ENCODE peak calls at places on chromosome 3, in seven cellular contexts. One of them, this sample, is unnamed.

GRCh38 chr3:25113891-25114290 is 314.2 kb upstream of the RARB start:
- DNase-seq in cardiac muscle cell: no peak
- DNase-seq in left lung: no peak
- DNase-seq in kidney epithelial cell: no peak
- DNase-seq in tibial nerve: no peak
- DNase-seq in cardiac fibroblast: no peak
- DNase-seq in thoracic aorta: no peak
- DNase-seq in this sample: no peak

GRCh38 chr3:106717178-106717780 is 660.0 kb upstream of the CCDC54 start:
- DNase-seq in cardiac muscle cell: no peak
- DNase-seq in left lung: no peak
- DNase-seq in kidney epithelial cell: no peak
- DNase-seq in tibial nerve: no peak
- DNase-seq in cardiac fibroblast: no peak
- DNase-seq in thoracic aorta: no peak
- DNase-seq in this sample: no peak

GRCh38 chr3:193605876-193606275 is 12.9 kb downstream of the OPA1 start:
- DNase-seq in cardiac muscle cell: peak
- DNase-seq in left lung: no peak
- DNase-seq in kidney epithelial cell: no peak
- DNase-seq in tibial nerve: no peak
- DNase-seq in cardiac fibroblast: peak
- DNase-seq in thoracic aorta: no peak
- DNase-seq in this sample: peak

GRCh38 chr3:66372681-66373350 is 128.0 kb downstream of the LRIG1 start:
- DNase-seq in cardiac muscle cell: peak
- DNase-seq in left lung: no peak
- DNase-seq in kidney epithelial cell: no peak
- DNase-seq in tibial nerve: no peak
- DNase-seq in cardiac fibroblast: peak
- DNase-seq in thoracic aorta: no peak
- DNase-seq in this sample: no peak

GRCh38 chr3:46354984-46355383 is 1.1 kb downstream of the CCR2 start:
- DNase-seq in cardiac muscle cell: no peak
- DNase-seq in left lung: no peak
- DNase-seq in kidney epithelial cell: no peak
- DNase-seq in tibial nerve: no peak
- DNase-seq in cardiac fibroblast: no peak
- DNase-seq in thoracic aorta: no peak
- DNase-seq in this sample: no peak

GRCh38 chr3:51709004-51709420 is 2.1 kb downstream of the GRM2 start:
- DNase-seq in cardiac muscle cell: no peak
- DNase-seq in left lung: peak
- DNase-seq in kidney epithelial cell: no peak
- DNase-seq in tibial nerve: no peak
- DNase-seq in cardiac fibroblast: no peak
- DNase-seq in thoracic aorta: no peak
- DNase-seq in this sample: peak

GRCh38 chr3:72722930-72723726 is 125.1 kb downstream of the SHQ1 start:
- DNase-seq in cardiac muscle cell: no peak
- DNase-seq in left lung: no peak
- DNase-seq in kidney epithelial cell: no peak
- DNase-seq in tibial nerve: no peak
- DNase-seq in cardiac fibroblast: peak
- DNase-seq in thoracic aorta: no peak
- DNase-seq in this sample: peak

GRCh38 chr3:186060222-186060621 is 48.7 kb downstream of the ETV5 start:
- DNase-seq in cardiac muscle cell: no peak
- DNase-seq in left lung: no peak
- DNase-seq in kidney epithelial cell: no peak
- DNase-seq in tibial nerve: no peak
- DNase-seq in cardiac fibroblast: no peak
- DNase-seq in thoracic aorta: no peak
- DNase-seq in this sample: no peak

GRCh38 chr3:189276481-189277190 is 104.9 kb downstream of the TPRG1 start:
- DNase-seq in cardiac muscle cell: no peak
- DNase-seq in left lung: peak
- DNase-seq in kidney epithelial cell: no peak
- DNase-seq in tibial nerve: no peak
- DNase-seq in cardiac fibroblast: peak
- DNase-seq in thoracic aorta: no peak
- DNase-seq in this sample: peak

GRCh38 chr3:134859341-134859740 is 64.3 kb downstream of the EPHB1 start:
- DNase-seq in cardiac muscle cell: no peak
- DNase-seq in left lung: no peak
- DNase-seq in kidney epithelial cell: no peak
- DNase-seq in tibial nerve: no peak
- DNase-seq in cardiac fibroblast: no peak
- DNase-seq in thoracic aorta: no peak
- DNase-seq in this sample: no peak

GRCh38 chr3:174951023-174951422 is 91.9 kb downstream of the NAALADL2 start:
- DNase-seq in cardiac muscle cell: no peak
- DNase-seq in left lung: no peak
- DNase-seq in kidney epithelial cell: peak
- DNase-seq in tibial nerve: no peak
- DNase-seq in cardiac fibroblast: peak
- DNase-seq in thoracic aorta: no peak
- DNase-seq in this sample: peak

DNA sequence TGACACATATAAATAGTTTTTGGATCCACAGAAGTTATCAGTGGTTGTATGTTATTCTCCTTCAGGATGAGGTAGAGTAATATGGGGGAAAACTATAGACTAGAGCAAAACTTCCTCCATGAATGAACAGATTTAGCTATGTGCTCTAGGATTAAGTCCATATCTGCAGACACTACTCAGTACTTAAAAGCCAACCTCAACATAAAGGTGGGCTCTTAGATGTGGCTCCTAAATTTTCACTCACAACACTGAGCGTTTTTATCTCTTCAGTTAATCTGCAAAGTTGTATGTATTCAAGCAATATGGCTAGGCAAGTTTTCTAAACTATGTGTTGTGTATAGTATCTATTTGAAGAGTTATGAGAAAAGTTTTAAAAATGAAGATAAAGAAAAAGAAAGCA is 147.0 kb upstream of the SLITRK3 start:
- DNase-seq in cardiac muscle cell: no peak
- DNase-seq in left lung: no peak
- DNase-seq in kidney epithelial cell: no peak
- DNase-seq in tibial nerve: no peak
- DNase-seq in cardiac fibroblast: no peak
- DNase-seq in thoracic aorta: no peak
- DNase-seq in this sample: no peak
- H3K4me3 ChIP-seq in cardiac muscle cell: no peak
- H3K4me3 ChIP-seq in left lung: no peak
- H3K4me3 ChIP-seq in kidney epithelial cell: no peak
- H3K4me3 ChIP-seq in tibial nerve: no peak
- H3K4me3 ChIP-seq in cardiac fibroblast: no peak
- H3K4me3 ChIP-seq in thoracic aorta: no peak
- H3K4me3 ChIP-seq in this sample: no peak

GRCh38 chr3:94069242-94069813 is 6.5 kb downstream of the NSUN3 start:
- DNase-seq in cardiac muscle cell: peak
- DNase-seq in left lung: no peak
- DNase-seq in kidney epithelial cell: no peak
- DNase-seq in tibial nerve: no peak
- DNase-seq in cardiac fibroblast: peak
- DNase-seq in thoracic aorta: no peak
- DNase-seq in this sample: peak
- TF ChIP-seq CTCF in cardiac muscle cell: peak
- TF ChIP-seq CTCF in left lung: peak
- TF ChIP-seq CTCF in kidney epithelial cell: no peak
- TF ChIP-seq CTCF in tibial nerve: peak
- TF ChIP-seq CTCF in cardiac fibroblast: no peak
- TF ChIP-seq CTCF in thoracic aorta: peak
- TF ChIP-seq CTCF in this sample: peak

GRCh38 chr3:187318819-187319616 is 27.5 kb upstream of the MASP1 start:
- DNase-seq in cardiac muscle cell: peak
- DNase-seq in left lung: peak
- DNase-seq in kidney epithelial cell: peak
- DNase-seq in tibial nerve: peak
- DNase-seq in cardiac fibroblast: peak
- DNase-seq in thoracic aorta: peak
- DNase-seq in this sample: no peak
- H3K4me3 ChIP-seq in cardiac muscle cell: no peak
- H3K4me3 ChIP-seq in left lung: no peak
- H3K4me3 ChIP-seq in kidney epithelial cell: no peak
- H3K4me3 ChIP-seq in tibial nerve: no peak
- H3K4me3 ChIP-seq in cardiac fibroblast: peak
- H3K4me3 ChIP-seq in thoracic aorta: peak
- H3K4me3 ChIP-seq in this sample: peak

GRCh38 chr3:128554100-128554464 is 61.1 kb upstream of the GATA2 start:
- DNase-seq in cardiac muscle cell: no peak
- DNase-seq in left lung: no peak
- DNase-seq in kidney epithelial cell: peak
- DNase-seq in tibial nerve: no peak
- DNase-seq in cardiac fibroblast: peak
- DNase-seq in thoracic aorta: no peak
- DNase-seq in this sample: peak
- TF ChIP-seq CTCF in cardiac muscle cell: peak
- TF ChIP-seq CTCF in left lung: no peak
- TF ChIP-seq CTCF in kidney epithelial cell: peak
- TF ChIP-seq CTCF in tibial nerve: no peak
- TF ChIP-seq CTCF in cardiac fibroblast: peak
- TF ChIP-seq CTCF in thoracic aorta: no peak
- TF ChIP-seq CTCF in this sample: peak

DNA sequence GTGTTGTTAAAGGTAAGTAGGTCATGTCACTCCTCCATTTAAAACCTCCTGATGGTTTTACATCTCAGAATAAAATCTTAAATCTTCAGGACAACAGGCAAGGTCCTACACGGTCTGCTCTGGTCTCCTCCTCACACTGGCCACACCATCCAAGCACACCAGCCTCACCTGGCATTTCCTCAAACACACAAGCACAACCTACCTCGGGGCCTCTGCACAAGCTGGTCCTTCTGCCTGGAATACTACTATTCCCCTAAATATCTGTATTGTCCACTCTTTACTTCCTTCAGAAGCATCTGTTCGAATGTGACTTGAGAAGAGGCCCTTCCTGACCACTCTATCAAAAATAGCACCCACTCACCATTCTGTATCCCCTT is 1.8 kb downstream of the GORASP1 start:
- DNase-seq in cardiac muscle cell: no peak
- DNase-seq in left lung: no peak
- DNase-seq in kidney epithelial cell: no peak
- DNase-seq in tibial nerve: no peak
- DNase-seq in cardiac fibroblast: no peak
- DNase-seq in thoracic aorta: no peak
- DNase-seq in this sample: peak
- H3K4me3 ChIP-seq in cardiac muscle cell: peak
- H3K4me3 ChIP-seq in left lung: peak
- H3K4me3 ChIP-seq in kidney epithelial cell: no peak
- H3K4me3 ChIP-seq in tibial nerve: no peak
- H3K4me3 ChIP-seq in cardiac fibroblast: no peak
- H3K4me3 ChIP-seq in thoracic aorta: peak
- H3K4me3 ChIP-seq in this sample: peak

DNA sequence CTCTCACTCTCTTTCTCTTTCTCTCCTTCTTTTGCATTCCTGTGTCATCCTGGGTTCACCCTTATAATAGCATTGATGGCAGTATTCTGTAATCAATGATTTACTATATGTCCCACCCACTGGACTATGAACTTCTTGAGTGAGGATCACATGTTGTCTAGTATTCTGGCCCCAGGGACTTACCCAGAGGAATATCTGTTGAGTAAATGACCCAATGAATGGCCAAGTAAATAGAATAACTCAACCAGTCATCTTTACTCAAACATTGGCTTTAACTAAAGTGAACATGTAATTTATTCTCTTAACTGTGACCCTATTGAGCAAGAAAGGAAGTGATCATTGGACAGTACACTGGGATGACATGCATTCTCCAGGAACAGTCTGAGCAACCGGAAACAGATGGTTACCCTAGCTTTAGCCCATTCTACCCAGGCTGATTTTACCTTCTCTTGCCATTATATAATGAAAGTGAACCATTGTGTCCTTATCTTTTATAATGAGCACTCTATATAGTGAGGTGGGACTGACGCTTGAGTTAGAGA is 94.5 kb upstream of the SOX14 start:
- DNase-seq in cardiac muscle cell: no peak
- DNase-seq in left lung: no peak
- DNase-seq in kidney epithelial cell: no peak
- DNase-seq in tibial nerve: no peak
- DNase-seq in cardiac fibroblast: no peak
- DNase-seq in thoracic aorta: no peak
- DNase-seq in this sample: no peak
- TF ChIP-seq CTCF in cardiac muscle cell: no peak
- TF ChIP-seq CTCF in left lung: no peak
- TF ChIP-seq CTCF in kidney epithelial cell: no peak
- TF ChIP-seq CTCF in tibial nerve: no peak
- TF ChIP-seq CTCF in cardiac fibroblast: no peak
- TF ChIP-seq CTCF in thoracic aorta: no peak
- TF ChIP-seq CTCF in this sample: no peak

DNA sequence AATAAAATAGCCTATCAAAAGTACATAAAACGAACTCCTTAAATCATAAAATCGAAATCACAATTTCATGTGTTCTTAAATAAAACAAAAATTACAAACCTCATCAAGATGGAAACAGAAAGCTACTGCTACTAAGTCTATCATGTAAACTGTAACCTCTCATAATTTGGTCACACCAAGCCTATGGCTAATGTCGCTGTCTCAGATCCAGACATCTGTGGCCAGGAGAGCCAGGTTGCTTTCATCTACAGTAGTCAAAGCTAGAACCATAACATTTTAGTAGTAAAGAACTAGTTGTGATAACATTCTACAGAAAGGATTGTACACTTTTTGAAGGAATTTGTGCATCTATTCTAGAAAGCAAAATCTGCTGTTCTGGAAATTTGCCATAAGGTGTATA is 197.4 kb upstream of the MBNL1 start:
- DNase-seq in cardiac muscle cell: no peak
- DNase-seq in left lung: no peak
- DNase-seq in kidney epithelial cell: no peak
- DNase-seq in tibial nerve: no peak
- DNase-seq in cardiac fibroblast: no peak
- DNase-seq in thoracic aorta: no peak
- DNase-seq in this sample: peak
- H3K4me3 ChIP-seq in cardiac muscle cell: no peak
- H3K4me3 ChIP-seq in left lung: no peak
- H3K4me3 ChIP-seq in kidney epithelial cell: no peak
- H3K4me3 ChIP-seq in tibial nerve: no peak
- H3K4me3 ChIP-seq in cardiac fibroblast: no peak
- H3K4me3 ChIP-seq in thoracic aorta: no peak
- H3K4me3 ChIP-seq in this sample: no peak